ENCODE peak calls at places on chromosomes 16 and 17, in five cellular contexts. M is aorta, H is HCT116, U is psoas muscle, K is stomach. V is an unnamed sample. For H3K4me1, the result is how much of the 10 kb centered on the place peaks cover.

GRCh38 chr16:67181346-67181745 is 2.4 kb downstream of the MATCAP1 start:
- DNase-seq in M (no peak), H (no peak), U (no peak), K (no peak), V (peak)

GRCh38 chr16:77596243-77596642 is 126.1 kb upstream of the NUDT7 start:
- DNase-seq in M (no peak), H (no peak), U (no peak), K (no peak), V (no peak)

GRCh38 chr17:72126575-72127486 is 6.0 kb downstream of the SOX9 start:
- DNase-seq in M (no peak), H (peak), U (no peak), K (peak), V (peak)

GRCh38 chr16:66364117-66364958 is 2.2 kb upstream of the CDH5 start:
- DNase-seq in M (no peak), H (no peak), U (peak), K (no peak), V (peak)

GRCh38 chr17:80110447-80110812 is 9.0 kb downstream of the GAA start:
- DNase-seq in M (no peak), H (no peak), U (no peak), K (peak), V (no peak)

GRCh38 chr16:66127459-66128362 is 238.8 kb upstream of the CDH5 start:
- DNase-seq in M (no peak), H (no peak), U (peak), K (no peak), V (no peak)

GRCh38 chr17:76363107-76363801 is 9.5 kb upstream of the PRPSAP1 start:
- DNase-seq in M (no peak), H (no peak), U (no peak), K (no peak), V (no peak)

GRCh38 chr16:30658731-30659506 is 688 bp downstream of the FBRS start:
- DNase-seq in M (peak), H (peak), U (peak), K (peak), V (no peak)

GRCh38 chr16:56478228-56479049 is 27.1 kb downstream of the OGFOD1 start:
- DNase-seq in M (no peak), H (no peak), U (no peak), K (no peak), V (no peak)

GRCh38 chr17:56351675-56352074 is 198.4 kb downstream of the ANKFN1 start:
- DNase-seq in M (no peak), H (no peak), U (no peak), K (no peak), V (no peak)

GRCh38 chr16:89473791-89474414 is 16.5 kb downstream of the ANKRD11 start:
- DNase-seq in M (peak), H (no peak), U (no peak), K (no peak), V (no peak)

GRCh38 chr16:85166281-85166680 is 54.0 kb upstream of the CIBAR2 start:
- DNase-seq in M (no peak), H (no peak), U (peak), K (no peak), V (no peak)

GRCh38 chr16:30761427-30761927 is 385 bp downstream of the CFAP119 start:
- DNase-seq in M (peak), H (no peak), U (peak), K (no peak), V (peak)

GRCh38 chr16:1152651-1153259 is at the start of gene CACNA1H:
- DNase-seq in M (no peak), H (no peak), U (no peak), K (no peak), V (no peak)

GRCh38 chr17:7912927-7913524 is 3.1 kb downstream of the RNF227 start:
- DNase-seq in M (peak), H (peak), U (no peak), K (no peak), V (no peak)

GRCh38 chr17:390025-390424 is 37.4 kb upstream of the RPH3AL start:
- DNase-seq in M (no peak), H (no peak), U (no peak), K (no peak), V (no peak)

GRCh38 chr17:45092932-45093430 is 31.9 kb downstream of the NMT1 start:
- DNase-seq in M (peak), H (peak), U (peak), K (peak), V (peak)

GRCh38 chr17:65433592-65433991 is 127.9 kb downstream of the AXIN2 start:
- DNase-seq in M (no peak), H (no peak), U (no peak), K (no peak), V (no peak)

GRCh38 chr17:68184816-68185436 is 62.9 kb upstream of the AMZ2 start:
- DNase-seq in M (no peak), H (no peak), U (no peak), K (no peak), V (no peak)

DNA sequence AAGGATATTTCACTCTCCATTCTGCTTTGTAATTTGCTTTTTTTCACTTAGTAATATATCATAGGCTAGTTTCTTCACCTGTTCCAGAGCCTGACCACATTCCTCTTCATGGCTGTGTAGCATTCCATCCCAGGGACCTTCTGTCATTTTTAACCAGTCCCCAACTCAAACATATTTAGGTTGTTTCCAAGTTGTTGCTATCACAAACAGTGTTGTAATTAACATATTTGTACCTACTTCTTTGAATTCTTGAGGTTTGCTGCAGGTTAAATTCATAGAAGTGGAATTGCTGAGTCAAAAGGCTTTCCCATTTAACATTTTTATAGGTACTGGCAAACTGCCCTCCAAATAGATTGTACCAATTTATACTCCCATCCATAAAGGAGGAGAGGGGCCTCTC is 65.1 kb upstream of the MED9 start:
- DNase-seq in M (no peak), H (no peak), U (no peak), K (no peak), V (no peak)
- H3K4me1 ChIP-seq in M (under half), H (under half), U (under half), K (under half), V (under half)

DNA sequence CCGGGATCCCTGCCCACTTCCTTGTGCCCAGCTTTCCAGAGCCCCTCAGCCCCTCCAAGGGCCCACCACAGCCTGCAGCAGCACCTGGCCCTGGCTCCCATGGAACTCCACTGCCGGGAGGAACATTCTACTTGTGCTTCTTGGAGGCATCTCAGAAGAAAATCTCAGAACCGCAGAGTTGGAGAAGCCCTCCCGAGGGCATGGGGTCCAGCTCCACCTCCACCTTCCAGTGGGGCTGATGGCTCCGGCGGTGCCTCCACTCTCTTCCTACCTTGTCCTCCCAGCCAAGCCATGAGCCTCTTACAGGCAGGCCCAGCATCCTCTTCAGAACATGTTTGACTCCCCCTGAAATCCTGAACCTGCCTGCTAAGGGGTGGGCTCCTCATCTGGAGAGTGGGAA is 79.4 kb upstream of the ZNF469 start:
- DNase-seq in M (no peak), H (no peak), U (no peak), K (no peak), V (no peak)
- H3K4me1 ChIP-seq in M (under half), H (under half), U (under half), K (under half), V (under half)

DNA sequence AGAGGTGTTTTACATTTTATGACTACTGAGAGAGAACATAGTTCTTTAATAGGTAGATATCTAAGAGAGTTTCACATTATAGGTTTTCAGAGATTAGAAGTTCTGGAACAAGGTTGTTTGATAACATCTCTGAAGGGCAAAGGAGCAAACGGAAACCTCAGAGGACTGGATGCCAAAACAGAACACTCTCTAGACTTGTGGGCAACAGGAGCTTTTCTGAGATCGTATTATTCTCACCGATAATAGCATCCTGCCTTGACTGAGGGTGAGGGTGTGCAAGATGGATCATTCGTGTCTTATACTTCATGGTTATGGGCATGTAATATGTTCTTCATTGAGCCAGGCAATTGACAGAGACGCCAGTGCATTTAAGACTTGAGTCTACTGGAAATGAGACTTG is 234.8 kb downstream of the IRX3 start:
- DNase-seq in M (no peak), H (no peak), U (no peak), K (no peak), V (no peak)
- H3K4me1 ChIP-seq in M (under half), H (under half), U (under half), K (under half), V (under half)

GRCh38 chr17:13920413-13920812 is 148.9 kb upstream of the COX10 start:
- DNase-seq in M (no peak), H (no peak), U (no peak), K (no peak), V (no peak)
- H3K4me1 ChIP-seq in M (under half), H (under half), U (under half), K (under half), V (under half)

GRCh38 chr17:50139185-50139783 is 9.3 kb upstream of the SAMD14 start:
- DNase-seq in M (no peak), H (no peak), U (no peak), K (no peak), V (no peak)
- H3K4me1 ChIP-seq in M (under half), H (under half), U (under half), K (under half), V (under half)

GRCh38 chr17:46181940-46182339 is 11.3 kb downstream of the KANSL1 start:
- DNase-seq in M (no peak), H (no peak), U (no peak), K (no peak), V (no peak)
- H3K4me1 ChIP-seq in M (under half), H (under half), U (half or more), K (under half), V (half or more)

GRCh38 chr17:41910701-41911391 is 7.9 kb downstream of the ACLY start:
- DNase-seq in M (peak), H (no peak), U (no peak), K (no peak), V (no peak)
- H3K4me1 ChIP-seq in M (under half), H (under half), U (under half), K (under half), V (under half)

GRCh38 chr16:11231367-11231970 is 24.5 kb downstream of the SOCS1 start:
- DNase-seq in M (no peak), H (no peak), U (no peak), K (no peak), V (no peak)
- H3K4me1 ChIP-seq in M (under half), H (under half), U (under half), K (under half), V (under half)

GRCh38 chr17:77779711-77780539 is 178.6 kb upstream of the TNRC6C start:
- DNase-seq in M (peak), H (no peak), U (peak), K (no peak), V (no peak)
- H3K4me1 ChIP-seq in M (under half), H (under half), U (under half), K (under half), V (under half)

GRCh38 chr17:3918372-3919122 is 2.3 kb upstream of the P2RX1 start:
- DNase-seq in M (no peak), H (no peak), U (no peak), K (no peak), V (no peak)
- H3K4me1 ChIP-seq in M (under half), H (under half), U (under half), K (under half), V (under half)